ENCODE peak calls at places on chromosomes 2 and 18, in nine cellular contexts. N, J, M, V, Y, T, B, I and F are unnamed samples.

GRCh38 chr2:134287323-134287722 is 33.5 kb downstream of the MGAT5 start:
- DNase-seq in N (no peak), J (no peak), M (no peak), V (no peak), Y (no peak), T (no peak), B (no peak), I (no peak), F (no peak)

GRCh38 chr2:23596316-23596885 is 211.4 kb downstream of the KLHL29 start:
- DNase-seq in N (no peak), J (no peak), M (no peak), V (peak; percentile 44), Y (peak; percentile 73), T (no peak), B (no peak), I (peak; percentile 8), F (no peak)

GRCh38 chr2:219578811-219579210 is 6.7 kb downstream of the INHA start:
- DNase-seq in N (no peak), J (no peak), M (no peak), V (peak; percentile 62), Y (no peak), T (no peak), B (no peak), I (peak; percentile 49), F (no peak)

GRCh38 chr18:25832008-25832604 is 258.3 kb downstream of the SS18 start:
- DNase-seq in N (no peak), J (peak; percentile 64), M (peak; percentile 49), V (peak; percentile 88), Y (peak; percentile 74), T (peak; percentile 46), B (peak; percentile 6), I (peak; percentile 65), F (no peak)

GRCh38 chr18:54780970-54781369 is 47.3 kb upstream of the RAB27B start:
- DNase-seq in N (no peak), J (no peak), M (no peak), V (no peak), Y (no peak), T (no peak), B (no peak), I (no peak), F (no peak)

GRCh38 chr18:62030091-62030985 is 137.5 kb upstream of the RNF152 start:
- DNase-seq in N (no peak), J (peak; percentile 2), M (peak; percentile 42), V (peak; percentile 65), Y (peak; percentile 77), T (no peak), B (no peak), I (peak; percentile 23), F (no peak)

GRCh38 chr2:23426284-23426905 is 41.4 kb downstream of the KLHL29 start:
- DNase-seq in N (no peak), J (no peak), M (no peak), V (peak; percentile 84), Y (peak; percentile 65), T (no peak), B (no peak), I (peak; percentile 67), F (no peak)

GRCh38 chr2:44952806-44953685 is 11.5 kb downstream of the SIX3 start:
- DNase-seq in N (no peak), J (no peak), M (no peak), V (no peak), Y (no peak), T (no peak), B (no peak), I (no peak), F (no peak)

GRCh38 chr2:73295751-73296400 is 2.5 kb upstream of the EGR4 start:
- DNase-seq in N (no peak), J (no peak), M (peak; percentile 74), V (no peak), Y (peak; percentile 16), T (no peak), B (no peak), I (no peak), F (no peak)

GRCh38 chr2:219688560-219689445 is 61.4 kb downstream of the SLC4A3 start:
- DNase-seq in N (no peak), J (peak; percentile 64), M (peak; percentile 81), V (peak; percentile 91), Y (peak; percentile 99), T (no peak), B (no peak), I (peak; percentile 78), F (no peak)

GRCh38 chr18:36247036-36247435 is 50.5 kb upstream of the FHOD3 start:
- DNase-seq in N (no peak), J (peak; percentile 46), M (no peak), V (peak; percentile 36), Y (peak; percentile 74), T (no peak), B (no peak), I (no peak), F (no peak)

GRCh38 chr2:6181525-6182270 is 489.5 kb downstream of the SOX11 start:
- DNase-seq in N (no peak), J (no peak), M (peak; percentile 36), V (no peak), Y (no peak), T (no peak), B (no peak), I (peak; percentile 35), F (no peak)

GRCh38 chr18:13264091-13264777 is 45.7 kb downstream of the LDLRAD4 start:
- DNase-seq in N (no peak), J (no peak), M (no peak), V (no peak), Y (no peak), T (no peak), B (no peak), I (no peak), F (no peak)

GRCh38 chr2:171960570-171960969 is 38.3 kb downstream of the HAT1 start:
- DNase-seq in N (no peak), J (no peak), M (no peak), V (no peak), Y (no peak), T (no peak), B (no peak), I (no peak), F (no peak)

GRCh38 chr18:39105095-39105494 is 1539.5 kb upstream of the CELF4 start:
- DNase-seq in N (no peak), J (no peak), M (no peak), V (no peak), Y (no peak), T (no peak), B (no peak), I (no peak), F (no peak)

GRCh38 chr2:72738096-72738495 is 87.7 kb downstream of the EXOC6B start:
- DNase-seq in N (no peak), J (no peak), M (no peak), V (no peak), Y (peak; percentile 17), T (no peak), B (no peak), I (no peak), F (no peak)

GRCh38 chr2:161223139-161223732 is 63.0 kb downstream of the TANK start:
- DNase-seq in N (no peak), J (peak; percentile 53), M (peak; percentile 48), V (peak; percentile 71), Y (peak; percentile 51), T (no peak), B (no peak), I (peak; percentile 76), F (no peak)

GRCh38 chr2:55047677-55048299 is 2.5 kb downstream of the RTN4 start:
- DNase-seq in N (no peak), J (peak; percentile 61), M (peak; percentile 66), V (peak; percentile 46), Y (peak; percentile 49), T (no peak), B (no peak), I (peak; percentile 67), F (no peak)

GRCh38 chr2:62495777-62496176 is 10.2 kb downstream of the TMEM17 start:
- DNase-seq in N (no peak), J (no peak), M (no peak), V (no peak), Y (no peak), T (no peak), B (no peak), I (no peak), F (no peak)

GRCh38 chr2:10591207-10591606 is 98.6 kb downstream of the NOL10 start:
- DNase-seq in N (no peak), J (no peak), M (no peak), V (no peak), Y (peak; percentile 27), T (no peak), B (no peak), I (peak; percentile 55), F (no peak)

GRCh38 chr2:128710770-128711169 is 392.1 kb upstream of the HS6ST1 start:
- DNase-seq in N (no peak), J (no peak), M (no peak), V (no peak), Y (no peak), T (no peak), B (no peak), I (no peak), F (no peak)

GRCh38 chr2:120858764-120859525 is 123.3 kb downstream of the GLI2 start:
- DNase-seq in N (no peak), J (no peak), M (no peak), V (no peak), Y (no peak), T (no peak), B (no peak), I (no peak), F (no peak)

GRCh38 chr2:101776172-101777043 is 78.9 kb downstream of the MAP4K4 start:
- DNase-seq in N (no peak), J (peak; percentile 52), M (peak; percentile 41), V (no peak), Y (no peak), T (no peak), B (no peak), I (peak; percentile 46), F (no peak)

GRCh38 chr18:67302043-67302442 is 214.5 kb downstream of the DSEL start:
- DNase-seq in N (no peak), J (no peak), M (peak; percentile 2), V (peak; percentile 35), Y (peak; percentile 46), T (no peak), B (no peak), I (peak; percentile 27), F (no peak)

GRCh38 chr2:224638338-224638823 is 53.2 kb upstream of the CUL3 start:
- DNase-seq in N (no peak), J (no peak), M (no peak), V (no peak), Y (no peak), T (no peak), B (no peak), I (no peak), F (no peak)

GRCh38 chr18:77124452-77124922 is 8.1 kb downstream of the MBP start:
- DNase-seq in N (no peak), J (peak; percentile 31), M (peak; percentile 64), V (peak; percentile 25), Y (no peak), T (no peak), B (no peak), I (no peak), F (peak; percentile 53)

GRCh38 chr2:42770288-42771131 is 6.6 kb upstream of the OXER1 start:
- DNase-seq in N (no peak), J (peak; percentile 87), M (peak; percentile 44), V (peak; percentile 54), Y (peak; percentile 33), T (no peak), B (peak; percentile 71), I (peak; percentile 64), F (no peak)